ENCODE peak calls at places on chromosomes 6 and 20, in eight cellular contexts. M is breast epithelium, X is fibroblast of the aortic adventitia, J is Peyer's patch, B is AG04450, G is stomach, L is hepatocyte, Z is AG10803. I is an unnamed sample.

GRCh38 chr20:208937-209566 is 18.0 kb upstream of the DEFB129 start:
- DNase-seq in M (no peak), X (peak; percentile 80), J (no peak), B (peak; percentile 45), G (no peak), L (peak; percentile 65), Z (peak; percentile 73), I (peak; percentile 63)

GRCh38 chr20:2254333-2254732 is 41.5 kb upstream of the TGM3 start:
- DNase-seq in M (no peak), X (no peak), J (no peak), B (no peak), G (no peak), L (no peak), Z (no peak), I (no peak)

GRCh38 chr6:116352515-116353471 is 18.0 kb upstream of the DSE start:
- DNase-seq in M (no peak), X (peak; percentile 71), J (no peak), B (no peak), G (no peak), L (no peak), Z (peak; percentile 89), I (no peak)

GRCh38 chr6:69105288-69105687 is 470.2 kb downstream of the ADGRB3 start:
- DNase-seq in M (no peak), X (no peak), J (no peak), B (no peak), G (no peak), L (no peak), Z (no peak), I (no peak)

GRCh38 chr6:87152528-87152950 is 2.8 kb upstream of the ZNF292 start:
- DNase-seq in M (no peak), X (peak; percentile 22), J (no peak), B (no peak), G (no peak), L (peak; percentile 10), Z (peak; percentile 25), I (no peak)

GRCh38 chr20:13213335-13213734 is 7.7 kb upstream of the ISM1 start:
- DNase-seq in M (no peak), X (no peak), J (no peak), B (no peak), G (no peak), L (no peak), Z (no peak), I (no peak)

GRCh38 chr6:143248359-143248758 is 187.7 kb downstream of the AIG1 start:
- DNase-seq in M (no peak), X (no peak), J (no peak), B (no peak), G (no peak), L (no peak), Z (no peak), I (no peak)

GRCh38 chr20:52200870-52201269 is 9.3 kb upstream of the ZFP64 start:
- DNase-seq in M (no peak), X (peak; percentile 20), J (no peak), B (no peak), G (no peak), L (no peak), Z (no peak), I (no peak)

GRCh38 chr6:97040355-97040860 is 115.9 kb downstream of the KLHL32 start:
- DNase-seq in M (no peak), X (no peak), J (no peak), B (no peak), G (no peak), L (no peak), Z (no peak), I (no peak)

GRCh38 chr20:64025826-64026412 is 10.1 kb upstream of the C20orf204 start:
- DNase-seq in M (no peak), X (no peak), J (no peak), B (no peak), G (no peak), L (peak; percentile 5), Z (no peak), I (no peak)

GRCh38 chr6:135498178-135498841 is 770 bp upstream of the AHI1 start:
- DNase-seq in M (peak; percentile 62), X (peak; percentile 93), J (peak; percentile 59), B (peak; percentile 77), G (peak; percentile 72), L (peak; percentile 90), Z (peak; percentile 90), I (peak; percentile 64)

GRCh38 chr6:111943273-111943672 is 70.0 kb upstream of the FYN start:
- DNase-seq in M (no peak), X (no peak), J (no peak), B (no peak), G (no peak), L (no peak), Z (no peak), I (no peak)

GRCh38 chr6:121124600-121124999 is 209.7 kb downstream of the TBC1D32 start:
- DNase-seq in M (no peak), X (no peak), J (no peak), B (no peak), G (no peak), L (no peak), Z (no peak), I (no peak)

GRCh38 chr20:10922941-10923340 is 249.1 kb upstream of the JAG1 start:
- DNase-seq in M (no peak), X (peak; percentile 89), J (no peak), B (peak; percentile 91), G (no peak), L (peak; percentile 71), Z (peak; percentile 93), I (no peak)

GRCh38 chr6:74946961-74947360 is 258.9 kb downstream of the COL12A1 start:
- DNase-seq in M (no peak), X (peak; percentile 78), J (no peak), B (peak; percentile 32), G (no peak), L (no peak), Z (peak; percentile 57), I (no peak)

GRCh38 chr6:32105433-32105832 is 3.7 kb downstream of the TNXB start:
- DNase-seq in M (no peak), X (peak; percentile 47), J (no peak), B (no peak), G (no peak), L (no peak), Z (no peak), I (no peak)

GRCh38 chr6:88561034-88561973 is 395.2 kb upstream of the CNR1 start:
- DNase-seq in M (no peak), X (no peak), J (no peak), B (no peak), G (no peak), L (no peak), Z (no peak), I (no peak)

GRCh38 chr6:158849899-158850806 is 31.0 kb upstream of the EZR start:
- DNase-seq in M (no peak), X (peak; percentile 87), J (no peak), B (peak; percentile 79), G (peak; percentile 54), L (peak; percentile 85), Z (peak; percentile 94), I (no peak)

GRCh38 chr6:115551510-115551909 is 509.2 kb downstream of the FRK start:
- DNase-seq in M (no peak), X (no peak), J (no peak), B (no peak), G (no peak), L (no peak), Z (peak; percentile 8), I (no peak)

GRCh38 chr20:22520381-22520780 is 64.0 kb downstream of the FOXA2 start:
- DNase-seq in M (no peak), X (no peak), J (no peak), B (no peak), G (no peak), L (no peak), Z (no peak), I (no peak)

GRCh38 chr6:153503810-153504209 is 372.7 kb upstream of the RGS17 start:
- DNase-seq in M (no peak), X (no peak), J (no peak), B (no peak), G (no peak), L (no peak), Z (no peak), I (no peak)

GRCh38 chr6:8065519-8065911 is 1.3 kb upstream of the BLOC1S5 start:
- DNase-seq in M (no peak), X (no peak), J (no peak), B (no peak), G (no peak), L (no peak), Z (no peak), I (no peak)

GRCh38 chr6:157104803-157105202 is 218.5 kb downstream of the TMEM242 start:
- DNase-seq in M (no peak), X (no peak), J (no peak), B (no peak), G (no peak), L (no peak), Z (no peak), I (no peak)

GRCh38 chr6:170188571-170189001 is 102.3 kb downstream of the DLL1 start:
- DNase-seq in M (no peak), X (no peak), J (peak; percentile 29), B (no peak), G (no peak), L (no peak), Z (no peak), I (no peak)
- H3K4me3 ChIP-seq in M (no peak overlapping the region), X (no peak overlapping the region), J (no peak overlapping the region), B (no peak overlapping the region), G (no peak overlapping the region), L (no peak overlapping the region), Z (no peak overlapping the region), I (no peak overlapping the region)

GRCh38 chr20:26216025-26216424 is 519.4 kb upstream of the ZNF337 start:
- DNase-seq in M (no peak), X (peak; percentile 25), J (no peak), B (no peak), G (no peak), L (no peak), Z (no peak), I (no peak)
- TF ChIP-seq CTCF in M (no peak), X (no peak), J (no peak), B (no peak), G (no peak), L (no peak), Z (no peak), I (no peak)

GRCh38 chr6:26302941-26303559 is 61.9 kb upstream of the BTN3A2 start:
- DNase-seq in M (no peak), X (no peak), J (no peak), B (no peak), G (no peak), L (no peak), Z (no peak), I (no peak)

GRCh38 chr6:26305097-26305841 is 59.7 kb upstream of the BTN3A2 start:
- DNase-seq in M (no peak), X (peak; percentile 87), J (peak; percentile 64), B (no peak), G (peak; percentile 44), L (peak; percentile 75), Z (peak; percentile 64), I (no peak)

GRCh38 chr6:26301638-26302037 is 63.4 kb upstream of the BTN3A2 start:
- DNase-seq in M (no peak), X (no peak), J (no peak), B (no peak), G (no peak), L (no peak), Z (no peak), I (no peak)

GRCh38 chr6:26306248-26306647 is 58.8 kb upstream of the BTN3A2 start:
- DNase-seq in M (no peak), X (no peak), J (no peak), B (no peak), G (no peak), L (no peak), Z (no peak), I (no peak)

GRCh38 chr6:26304213-26305096 is 60.5 kb upstream of the BTN3A2 start:
- DNase-seq in M (no peak), X (peak; percentile 91), J (no peak), B (no peak), G (no peak), L (peak; percentile 65), Z (peak; percentile 76), I (no peak)
- H3K4me3 ChIP-seq in M (peak overlapping the region; percentile 45), X (peak overlapping the region; percentile 54), J (peak overlapping the region; percentile 25), B (peak overlapping the region; percentile 57), G (peak overlapping the region; percentile 36), L (peak overlapping the region; percentile 46), Z (peak overlapping the region; percentile 45), I (no peak overlapping the region)

GRCh38 chr6:152118678-152119077 is 311.2 kb downstream of the ESR1 start:
- DNase-seq in M (no peak), X (no peak), J (no peak), B (no peak), G (no peak), L (no peak), Z (no peak), I (no peak)
- TF ChIP-seq CTCF in M (no peak), X (no peak), J (no peak), B (no peak), G (no peak), L (no peak), Z (no peak), I (no peak)